ENCODE peak calls at places on chromosomes 1 and 21, in five cellular contexts. One of them, this sample, is unnamed.

GRCh38 chr1:44678626-44679025 is 4.1 kb downstream of the ARMH1 start:
- DNase-seq in endothelial cell of umbilical vein: no peak
- DNase-seq in GM23338: no peak
- DNase-seq in H1: no peak
- DNase-seq in GM12878: no peak
- DNase-seq in this sample: no peak

GRCh38 chr1:99891997-99892396 is 41.8 kb downstream of the AGL start:
- DNase-seq in endothelial cell of umbilical vein: no peak
- DNase-seq in GM23338: no peak
- DNase-seq in H1: no peak
- DNase-seq in GM12878: no peak
- DNase-seq in this sample: no peak

GRCh38 chr1:92483442-92484170 is 3.1 kb downstream of the GFI1 start:
- DNase-seq in endothelial cell of umbilical vein: no peak
- DNase-seq in GM23338: peak; percentile 79
- DNase-seq in H1: peak; percentile 87
- DNase-seq in GM12878: no peak
- DNase-seq in this sample: no peak

GRCh38 chr1:200279810-200280411 is 129.9 kb downstream of the ZNF281 start:
- DNase-seq in endothelial cell of umbilical vein: peak; percentile 74
- DNase-seq in GM23338: peak; percentile 92
- DNase-seq in H1: peak; percentile 84
- DNase-seq in GM12878: no peak
- DNase-seq in this sample: no peak

GRCh38 chr1:167714851-167715652 is 6.7 kb upstream of the MPZL1 start:
- DNase-seq in endothelial cell of umbilical vein: peak; percentile 93
- DNase-seq in GM23338: peak; percentile 86
- DNase-seq in H1: peak; percentile 95
- DNase-seq in GM12878: peak; percentile 97
- DNase-seq in this sample: peak; percentile 92

GRCh38 chr1:77683836-77684148 is 1.3 kb upstream of the ZZZ3 start:
- DNase-seq in endothelial cell of umbilical vein: no peak
- DNase-seq in GM23338: no peak
- DNase-seq in H1: no peak
- DNase-seq in GM12878: no peak
- DNase-seq in this sample: no peak

GRCh38 chr1:7513081-7513480 is 258.0 kb upstream of the VAMP3 start:
- DNase-seq in endothelial cell of umbilical vein: no peak
- DNase-seq in GM23338: no peak
- DNase-seq in H1: no peak
- DNase-seq in GM12878: no peak
- DNase-seq in this sample: no peak

GRCh38 chr1:96487961-96488360 is 233.6 kb upstream of the PTBP2 start:
- DNase-seq in endothelial cell of umbilical vein: no peak
- DNase-seq in GM23338: no peak
- DNase-seq in H1: no peak
- DNase-seq in GM12878: no peak
- DNase-seq in this sample: no peak

GRCh38 chr1:40782371-40782956 is 1.1 kb upstream of the KCNQ4 start:
- DNase-seq in endothelial cell of umbilical vein: no peak
- DNase-seq in GM23338: peak; percentile 73
- DNase-seq in H1: peak; percentile 76
- DNase-seq in GM12878: no peak
- DNase-seq in this sample: no peak

GRCh38 chr1:188642585-188643168 is 1813.9 kb downstream of the PLA2G4A start:
- DNase-seq in endothelial cell of umbilical vein: no peak
- DNase-seq in GM23338: no peak
- DNase-seq in H1: no peak
- DNase-seq in GM12878: no peak
- DNase-seq in this sample: no peak

GRCh38 chr1:45172015-45172414 is 34.4 kb downstream of the ZSWIM5 start:
- DNase-seq in endothelial cell of umbilical vein: no peak
- DNase-seq in GM23338: no peak
- DNase-seq in H1: no peak
- DNase-seq in GM12878: no peak
- DNase-seq in this sample: no peak

GRCh38 chr1:175062339-175062738 is 5.3 kb upstream of the TNN start:
- DNase-seq in endothelial cell of umbilical vein: no peak
- DNase-seq in GM23338: no peak
- DNase-seq in H1: no peak
- DNase-seq in GM12878: no peak
- DNase-seq in this sample: no peak

GRCh38 chr1:213582976-213583567 is 404.7 kb upstream of the PROX1 start:
- DNase-seq in endothelial cell of umbilical vein: no peak
- DNase-seq in GM23338: no peak
- DNase-seq in H1: no peak
- DNase-seq in GM12878: no peak
- DNase-seq in this sample: no peak

GRCh38 chr21:26105819-26106218 is 64.8 kb downstream of the APP start:
- DNase-seq in endothelial cell of umbilical vein: no peak
- DNase-seq in GM23338: no peak
- DNase-seq in H1: no peak
- DNase-seq in GM12878: no peak
- DNase-seq in this sample: no peak

GRCh38 chr1:15046487-15047165 is 106.9 kb upstream of the TMEM51 start:
- DNase-seq in endothelial cell of umbilical vein: peak; percentile 59
- DNase-seq in GM23338: peak; percentile 93
- DNase-seq in H1: peak; percentile 94
- DNase-seq in GM12878: peak; percentile 24
- DNase-seq in this sample: no peak

GRCh38 chr1:30190481-30191153 is 532.8 kb downstream of the MATN1 start:
- DNase-seq in endothelial cell of umbilical vein: no peak
- DNase-seq in GM23338: no peak
- DNase-seq in H1: peak; percentile 3
- DNase-seq in GM12878: no peak
- DNase-seq in this sample: no peak

GRCh38 chr1:215523128-215523861 is 43.8 kb upstream of the KCTD3 start:
- DNase-seq in endothelial cell of umbilical vein: peak; percentile 18
- DNase-seq in GM23338: peak; percentile 30
- DNase-seq in H1: no peak
- DNase-seq in GM12878: no peak
- DNase-seq in this sample: no peak

GRCh38 chr1:160794396-160794795 is 1.6 kb upstream of the LY9 start:
- DNase-seq in endothelial cell of umbilical vein: no peak
- DNase-seq in GM23338: no peak
- DNase-seq in H1: no peak
- DNase-seq in GM12878: no peak
- DNase-seq in this sample: no peak

GRCh38 chr1:112515311-112516009 is 6.7 kb downstream of the WNT2B start:
- DNase-seq in endothelial cell of umbilical vein: peak; percentile 17
- DNase-seq in GM23338: peak; percentile 61
- DNase-seq in H1: no peak
- DNase-seq in GM12878: no peak
- DNase-seq in this sample: no peak

GRCh38 chr1:110056284-110056680 is 14.2 kb downstream of the ALX3 start:
- DNase-seq in endothelial cell of umbilical vein: no peak
- DNase-seq in GM23338: no peak
- DNase-seq in H1: no peak
- DNase-seq in GM12878: no peak
- DNase-seq in this sample: no peak

GRCh38 chr1:224629965-224630364 is 13.8 kb downstream of the CNIH3 start:
- DNase-seq in endothelial cell of umbilical vein: no peak
- DNase-seq in GM23338: no peak
- DNase-seq in H1: no peak
- DNase-seq in GM12878: no peak
- DNase-seq in this sample: no peak

GRCh38 chr1:67367370-67368345 is 60.0 kb downstream of the IL12RB2 start:
- DNase-seq in endothelial cell of umbilical vein: peak; percentile 24
- DNase-seq in GM23338: no peak
- DNase-seq in H1: no peak
- DNase-seq in GM12878: no peak
- DNase-seq in this sample: no peak

GRCh38 chr1:50812346-50812745 is 147.7 kb downstream of the FAF1 start:
- DNase-seq in endothelial cell of umbilical vein: no peak
- DNase-seq in GM23338: no peak
- DNase-seq in H1: no peak
- DNase-seq in GM12878: no peak
- DNase-seq in this sample: no peak

GRCh38 chr1:206905295-206906164 is 8.3 kb downstream of the IL24 start:
- DNase-seq in endothelial cell of umbilical vein: no peak
- DNase-seq in GM23338: no peak
- DNase-seq in H1: no peak
- DNase-seq in GM12878: no peak
- DNase-seq in this sample: no peak

GRCh38 chr1:10514490-10515235 is 39.9 kb downstream of the PEX14 start:
- DNase-seq in endothelial cell of umbilical vein: no peak
- DNase-seq in GM23338: peak; percentile 83
- DNase-seq in H1: no peak
- DNase-seq in GM12878: no peak
- DNase-seq in this sample: peak; percentile 74

GRCh38 chr1:68916227-68916853 is 419.5 kb upstream of the DEPDC1 start:
- DNase-seq in endothelial cell of umbilical vein: peak; percentile 2
- DNase-seq in GM23338: no peak
- DNase-seq in H1: no peak
- DNase-seq in GM12878: no peak
- DNase-seq in this sample: no peak

GRCh38 chr1:225941949-225942222 is 866 bp upstream of the LEFTY2 start:
- DNase-seq in endothelial cell of umbilical vein: no peak
- DNase-seq in GM23338: no peak
- DNase-seq in H1: no peak
- DNase-seq in GM12878: no peak
- DNase-seq in this sample: no peak

GRCh38 chr1:17831619-17832018 is 76.5 kb downstream of the ACTL8 start:
- DNase-seq in endothelial cell of umbilical vein: no peak
- DNase-seq in GM23338: peak; percentile 87
- DNase-seq in H1: peak; percentile 76
- DNase-seq in GM12878: no peak
- DNase-seq in this sample: peak; percentile 32

GRCh38 chr1:39681294-39681693 is 9.4 kb upstream of the NT5C1A start:
- DNase-seq in endothelial cell of umbilical vein: no peak
- DNase-seq in GM23338: no peak
- DNase-seq in H1: no peak
- DNase-seq in GM12878: no peak
- DNase-seq in this sample: no peak

GRCh38 chr1:39684313-39684664 is 6.9 kb downstream of the HPCAL4 start:
- DNase-seq in endothelial cell of umbilical vein: no peak
- DNase-seq in GM23338: no peak
- DNase-seq in H1: no peak
- DNase-seq in GM12878: no peak
- DNase-seq in this sample: no peak

GRCh38 chr1:39685071-39685470 is 6.2 kb downstream of the HPCAL4 start:
- DNase-seq in endothelial cell of umbilical vein: no peak
- DNase-seq in GM23338: no peak
- DNase-seq in H1: no peak
- DNase-seq in GM12878: no peak
- DNase-seq in this sample: no peak

GRCh38 chr1:39681999-39682398 is 9.2 kb downstream of the HPCAL4 start:
- DNase-seq in endothelial cell of umbilical vein: no peak
- DNase-seq in GM23338: no peak
- DNase-seq in H1: no peak
- DNase-seq in GM12878: no peak
- DNase-seq in this sample: no peak

GRCh38 chr1:39683591-39684312 is 7.5 kb downstream of the HPCAL4 start:
- DNase-seq in endothelial cell of umbilical vein: no peak
- DNase-seq in GM23338: peak; percentile 61
- DNase-seq in H1: peak; percentile 65
- DNase-seq in GM12878: no peak
- DNase-seq in this sample: no peak
- TF ChIP-seq EZH2 in endothelial cell of umbilical vein: peak; percentile 69
- TF ChIP-seq EZH2 in GM23338: peak; percentile 90
- TF ChIP-seq EZH2 in H1: peak; percentile 90
- TF ChIP-seq EZH2 in GM12878: no peak
- TF ChIP-seq EZH2 in this sample: no peak

GRCh38 chr1:32612189-32612881 is 38.0 kb downstream of the ZBTB8OS start:
- DNase-seq in endothelial cell of umbilical vein: peak; percentile 86
- DNase-seq in GM23338: peak; percentile 95
- DNase-seq in H1: peak; percentile 96
- DNase-seq in GM12878: no peak
- DNase-seq in this sample: no peak
- TF ChIP-seq POLR2AphosphoS5 in endothelial cell of umbilical vein: peak; percentile 80
- TF ChIP-seq POLR2AphosphoS5 in GM23338: peak; percentile 88
- TF ChIP-seq POLR2AphosphoS5 in H1: peak; percentile 89
- TF ChIP-seq POLR2AphosphoS5 in GM12878: no peak
- TF ChIP-seq POLR2AphosphoS5 in this sample: peak; percentile 60

GRCh38 chr1:62436039-62436465 is 797 bp upstream of the USP1 start:
- DNase-seq in endothelial cell of umbilical vein: no peak
- DNase-seq in GM23338: no peak
- DNase-seq in H1: peak; percentile 93
- DNase-seq in GM12878: no peak
- DNase-seq in this sample: no peak

GRCh38 chr1:62435231-62436038 is 1.4 kb upstream of the USP1 start:
- DNase-seq in endothelial cell of umbilical vein: no peak
- DNase-seq in GM23338: peak; percentile 21
- DNase-seq in H1: no peak
- DNase-seq in GM12878: no peak
- DNase-seq in this sample: no peak

GRCh38 chr1:62433861-62434611 is 2.8 kb upstream of the USP1 start:
- DNase-seq in endothelial cell of umbilical vein: no peak
- DNase-seq in GM23338: no peak
- DNase-seq in H1: no peak
- DNase-seq in GM12878: no peak
- DNase-seq in this sample: no peak

GRCh38 chr1:62436466-62437272 is at the start of gene USP1:
- DNase-seq in endothelial cell of umbilical vein: peak; percentile 100
- DNase-seq in GM23338: peak; percentile 99
- DNase-seq in H1: peak; percentile 91
- DNase-seq in GM12878: peak; percentile 99
- DNase-seq in this sample: peak; percentile 99

GRCh38 chr1:62434612-62434994 is 2.2 kb upstream of the USP1 start:
- DNase-seq in endothelial cell of umbilical vein: no peak
- DNase-seq in GM23338: no peak
- DNase-seq in H1: no peak
- DNase-seq in GM12878: no peak
- DNase-seq in this sample: no peak
- H3K4me3 ChIP-seq in endothelial cell of umbilical vein: no peak overlapping the region
- H3K4me3 ChIP-seq in GM23338: no peak overlapping the region
- H3K4me3 ChIP-seq in H1: no peak overlapping the region
- H3K4me3 ChIP-seq in GM12878: no peak overlapping the region
- H3K4me3 ChIP-seq in this sample: no peak overlapping the region

DNA sequence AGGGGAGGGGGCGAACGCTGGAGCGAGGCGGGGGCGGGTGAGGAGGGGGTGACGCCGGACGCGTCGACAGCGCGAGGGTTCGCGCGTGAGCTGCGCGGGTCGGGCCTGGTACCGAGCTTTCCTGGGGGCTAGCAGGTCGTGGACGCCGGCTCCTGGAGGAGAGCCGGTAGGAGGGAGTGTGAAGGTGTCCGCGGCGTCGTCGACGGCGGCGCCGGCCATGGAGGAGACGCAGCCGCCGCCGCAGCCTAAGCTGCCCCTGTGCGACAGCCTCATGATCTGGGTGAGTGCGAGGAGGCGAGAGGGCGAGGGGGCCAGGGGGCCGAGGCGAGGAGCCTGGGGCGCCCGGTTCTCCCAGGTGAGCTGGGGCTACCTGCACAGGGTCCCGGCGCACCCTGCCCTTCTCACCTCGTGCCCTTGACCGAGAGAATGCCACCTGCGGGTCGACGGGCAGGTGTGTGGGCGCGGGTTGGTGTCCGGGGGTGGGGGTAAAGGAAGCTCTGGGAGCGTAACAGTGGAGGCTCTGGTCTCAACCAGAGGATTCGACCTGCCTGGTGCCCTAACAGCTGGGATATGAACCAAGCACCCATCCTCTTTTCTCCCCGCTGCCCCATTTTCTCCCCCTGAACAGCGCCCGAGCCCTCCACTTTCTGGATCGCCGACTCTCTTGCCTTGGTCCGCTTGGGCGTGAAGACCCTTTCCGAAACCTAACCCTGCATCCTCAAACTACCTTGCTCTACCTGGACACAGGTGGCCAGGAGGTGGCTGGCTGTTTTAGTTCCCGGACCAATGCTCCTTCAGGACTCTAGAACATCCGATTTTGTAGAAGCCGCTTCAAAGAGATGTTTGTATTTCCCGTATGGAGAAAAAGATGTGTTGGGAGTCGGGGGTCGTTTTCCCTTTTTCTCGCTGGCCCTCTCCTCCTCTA is at the start of gene HOOK1:
- DNase-seq in endothelial cell of umbilical vein: no peak
- DNase-seq in GM23338: peak; percentile 34
- DNase-seq in H1: peak; percentile 86
- DNase-seq in GM12878: no peak
- DNase-seq in this sample: no peak
- TF ChIP-seq EZH2 in endothelial cell of umbilical vein: peak; percentile 82
- TF ChIP-seq EZH2 in GM23338: no peak
- TF ChIP-seq EZH2 in H1: no peak
- TF ChIP-seq EZH2 in GM12878: no peak
- TF ChIP-seq EZH2 in this sample: no peak

This sample was measured in SK-N-MC.